ENCODE peak calls at places on chromosomes 5 and 9, in ten cellular contexts. K is OCI-LY7, V is pancreas, Y is lung, Q is suprapubic skin, T is thyroid gland, M is heart left ventricle, X is fibroblast of lung, W is ovary, P is adrenal gland. D is an unnamed sample. For H3K4me1, the result is how much of the 10 kb centered on the place peaks cover.

GRCh38 chr9:99345936-99346335 is 123.9 kb downstream of the SEC61B start:
- DNase-seq in K (no peak), Y (no peak), V (no peak), P (no peak), Q (no peak), T (no peak), W (no peak), X (peak), M (no peak), D (no peak)

GRCh38 chr5:38473008-38473407 is 83.4 kb downstream of the LIFR start:
- DNase-seq in P (no peak), Y (no peak), V (no peak), Q (no peak), X (no peak), W (no peak), K (no peak), T (peak), M (peak), D (no peak)

GRCh38 chr9:4143951-4144717 is 155.7 kb downstream of the GLIS3 start:
- DNase-seq in V (no peak), Q (no peak), P (no peak), W (no peak), K (no peak), Y (no peak), X (peak), T (no peak), M (no peak), D (no peak)

GRCh38 chr9:89579741-89580395 is 24.9 kb upstream of the GADD45G start:
- DNase-seq in M (no peak), V (peak), Y (no peak), P (no peak), W (no peak), K (no peak), T (no peak), X (no peak), Q (no peak), D (no peak)

GRCh38 chr9:31137151-31137849 is 1247.1 kb upstream of the ACO1 start:
- DNase-seq in T (no peak), M (no peak), V (no peak), P (no peak), K (no peak), Y (no peak), W (peak), Q (no peak), X (peak), D (no peak)

GRCh38 chr5:42583322-42583721 is 160.1 kb downstream of the GHR start:
- DNase-seq in K (peak), P (peak), X (peak), W (no peak), V (no peak), T (peak), M (peak), Y (peak), Q (no peak), D (peak)

GRCh38 chr9:126773004-126773607 is 31.7 kb upstream of the ZBTB43 start:
- DNase-seq in W (no peak), K (no peak), P (no peak), T (no peak), Y (no peak), V (no peak), Q (no peak), X (no peak), M (no peak), D (peak)

GRCh38 chr9:15889555-15889954 is 336.7 kb downstream of the CCDC171 start:
- DNase-seq in K (no peak), X (peak), T (no peak), V (no peak), Y (no peak), P (no peak), W (no peak), Q (no peak), M (no peak), D (no peak)

GRCh38 chr5:32193591-32193990 is 19.5 kb upstream of the GOLPH3 start:
- DNase-seq in Q (peak), Y (peak), X (peak), P (peak), M (peak), V (peak), W (no peak), K (no peak), T (peak), D (peak)

GRCh38 chr5:97991236-97991635 is 782.2 kb upstream of the RGMB start:
- DNase-seq in X (no peak), K (no peak), M (no peak), V (no peak), P (no peak), W (no peak), T (no peak), Y (no peak), Q (no peak), D (no peak)

GRCh38 chr9:126621056-126621918 is 7.6 kb downstream of the LMX1B start:
- DNase-seq in X (no peak), T (no peak), K (no peak), W (no peak), V (no peak), Y (no peak), M (no peak), P (no peak), Q (no peak), D (no peak)

GRCh38 chr5:148912714-148913398 is 86.4 kb downstream of the ADRB2 start:
- DNase-seq in X (peak), W (no peak), V (no peak), T (no peak), P (no peak), Y (no peak), M (no peak), Q (peak), K (no peak), D (no peak)

GRCh38 chr9:114155967-114156294 is 594 bp downstream of the COL27A1 start:
- DNase-seq in W (peak), Q (no peak), K (no peak), M (no peak), X (no peak), P (no peak), T (no peak), Y (no peak), V (peak), D (no peak)

GRCh38 chr9:70590264-70590646 is 175.8 kb upstream of the KLF9 start:
- DNase-seq in M (no peak), Y (no peak), K (no peak), W (no peak), V (no peak), X (peak), Q (no peak), P (no peak), T (no peak), D (no peak)

GRCh38 chr5:176151286-176151685 is 86.9 kb upstream of the SIMC1 start:
- DNase-seq in X (peak), T (peak), Y (no peak), P (no peak), Q (no peak), M (no peak), W (no peak), V (no peak), K (no peak), D (no peak)

GRCh38 chr9:77989437-77989836 is 42.2 kb downstream of the GNAQ start:
- DNase-seq in P (no peak), W (no peak), M (no peak), Q (no peak), X (no peak), T (no peak), K (no peak), Y (no peak), V (no peak), D (no peak)

GRCh38 chr9:15146121-15146820 is 160.7 kb downstream of the TTC39B start:
- DNase-seq in Q (no peak), T (no peak), K (no peak), W (no peak), X (no peak), P (no peak), M (no peak), V (no peak), Y (no peak), D (no peak)

GRCh38 chr5:157549954-157550549 is 25.5 kb downstream of the ADAM19 start:
- DNase-seq in W (no peak), M (no peak), K (no peak), Y (no peak), V (no peak), T (no peak), Q (no peak), X (peak), P (no peak), D (no peak)

GRCh38 chr9:94911211-94911610 is 184.7 kb downstream of the AOPEP start:
- DNase-seq in W (no peak), K (no peak), T (no peak), Q (no peak), P (no peak), V (no peak), X (no peak), M (no peak), Y (peak), D (no peak)

GRCh38 chr9:72203205-72203803 is 54.1 kb downstream of the GDA start:
- DNase-seq in K (peak), Q (no peak), W (no peak), Y (no peak), V (no peak), X (peak), T (no peak), M (no peak), P (peak), D (peak)

GRCh38 chr5:10583663-10584572 is 20.0 kb downstream of the ANKRD33B start:
- DNase-seq in W (no peak), M (no peak), T (no peak), P (no peak), Q (no peak), Y (no peak), K (peak), X (no peak), V (no peak), D (no peak)

GRCh38 chr5:102722930-102723329 is 32.2 kb upstream of the PAM start:
- DNase-seq in W (no peak), K (no peak), Y (no peak), X (peak), Q (no peak), V (no peak), M (no peak), P (no peak), T (no peak), D (no peak)

GRCh38 chr9:70263421-70263820 is 4.6 kb downstream of the SMC5 start:
- DNase-seq in P (no peak), Y (no peak), X (peak), M (no peak), W (no peak), T (no peak), K (no peak), Q (no peak), V (no peak), D (no peak)

GRCh38 chr9:121651014-121651294 is 480 bp upstream of the DAB2IP start:
- DNase-seq in Q (no peak), P (no peak), X (no peak), M (no peak), T (no peak), V (no peak), Y (no peak), W (no peak), K (no peak), D (no peak)

GRCh38 chr9:82934949-82935348 is 128.0 kb downstream of the RASEF start:
- DNase-seq in T (no peak), P (no peak), M (no peak), Q (no peak), V (no peak), Y (no peak), X (peak), K (no peak), W (no peak), D (peak)

GRCh38 chr5:72268753-72269410 is 51.2 kb downstream of the MRPS27 start:
- DNase-seq in T (peak), V (no peak), W (no peak), X (peak), Q (no peak), Y (peak), M (peak), P (peak), K (peak), D (peak)

GRCh38 chr5:59685806-59686205 is 207.7 kb downstream of the PDE4D start:
- DNase-seq in T (no peak), X (peak), Y (no peak), V (no peak), M (no peak), K (peak), Q (no peak), W (no peak), P (no peak), D (no peak)

GRCh38 chr5:140041492-140042421 is 1.3 kb downstream of the NRG2 start:
- DNase-seq in T (peak), P (peak), M (peak), Q (peak), K (no peak), Y (peak), V (peak), X (peak), W (peak), D (peak)

GRCh38 chr9:2267171-2267740 is 252.1 kb downstream of the SMARCA2 start:
- DNase-seq in T (no peak), P (peak), Y (no peak), X (peak), Q (no peak), V (no peak), W (peak), M (peak), K (no peak), D (no peak)

GRCh38 chr9:125690679-125691078 is 16.3 kb downstream of the MAPKAP1 start:
- DNase-seq in X (no peak), T (no peak), Y (no peak), Q (no peak), V (no peak), M (no peak), P (no peak), K (no peak), W (no peak), D (no peak)

GRCh38 chr9:136043386-136044054 is 51.6 kb downstream of the NACC2 start:
- DNase-seq in X (no peak), T (no peak), K (no peak), Q (no peak), P (no peak), M (no peak), W (no peak), Y (no peak), V (no peak), D (no peak)

GRCh38 chr9:87077986-87078385 is 130.7 kb upstream of the GAS1 start:
- DNase-seq in K (no peak), M (no peak), V (no peak), X (no peak), P (no peak), T (no peak), W (no peak), Q (no peak), Y (no peak), D (no peak)

GRCh38 chr5:174514983-174515394 is 209.4 kb upstream of the MSX2 start:
- DNase-seq in T (peak), K (no peak), Y (no peak), W (no peak), P (no peak), V (no peak), X (no peak), Q (no peak), M (no peak), D (peak)

GRCh38 chr5:110549301-110549700 is 177.2 kb downstream of the TMEM232 start:
- DNase-seq in K (no peak), W (no peak), X (no peak), P (no peak), M (no peak), T (no peak), Q (no peak), V (no peak), Y (no peak), D (no peak)

GRCh38 chr5:82277613-82277986 is 554 bp downstream of the RPS23 start:
- DNase-seq in K (no peak), M (no peak), Q (no peak), V (no peak), W (no peak), T (no peak), Y (no peak), X (no peak), P (no peak), D (no peak)

GRCh38 chr9:12702160-12702758 is 9.1 kb downstream of the TYRP1 start:
- DNase-seq in W (no peak), M (peak), Q (no peak), P (peak), K (no peak), V (no peak), X (peak), Y (peak), T (peak), D (peak)

GRCh38 chr5:116441223-116441622 is 133.4 kb downstream of the SEMA6A start:
- DNase-seq in Y (no peak), T (no peak), W (no peak), Q (no peak), K (no peak), V (no peak), X (no peak), M (no peak), P (no peak), D (no peak)

DNA sequence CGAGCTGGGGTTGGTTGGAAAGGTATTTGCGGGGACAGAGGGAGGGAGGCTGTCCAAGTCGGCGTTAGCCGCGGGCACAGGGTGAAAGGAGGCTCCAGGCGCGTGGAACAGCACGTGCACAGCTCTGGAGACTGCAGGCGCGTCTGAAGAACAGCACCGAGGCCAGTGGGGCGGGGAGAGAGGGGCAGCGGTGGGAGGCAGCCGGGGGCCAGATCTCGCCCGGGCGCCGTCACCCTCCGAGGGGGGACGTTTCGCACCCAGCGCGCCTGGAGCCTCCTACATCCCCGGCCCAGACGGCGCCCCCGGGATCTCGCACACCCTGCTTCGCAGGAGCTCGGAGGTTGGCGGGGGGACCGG is 79.6 kb downstream of the NTNG2 start:
- DNase-seq in K (no peak), T (no peak), Q (no peak), P (no peak), V (no peak), X (no peak), W (no peak), M (no peak), Y (no peak), D (no peak)
- TF ChIP-seq CTCF in K (no peak), T (no peak), Q (no peak), P (peak), V (no peak), X (no peak), W (peak), M (no peak), Y (no peak), D (no peak)

DNA sequence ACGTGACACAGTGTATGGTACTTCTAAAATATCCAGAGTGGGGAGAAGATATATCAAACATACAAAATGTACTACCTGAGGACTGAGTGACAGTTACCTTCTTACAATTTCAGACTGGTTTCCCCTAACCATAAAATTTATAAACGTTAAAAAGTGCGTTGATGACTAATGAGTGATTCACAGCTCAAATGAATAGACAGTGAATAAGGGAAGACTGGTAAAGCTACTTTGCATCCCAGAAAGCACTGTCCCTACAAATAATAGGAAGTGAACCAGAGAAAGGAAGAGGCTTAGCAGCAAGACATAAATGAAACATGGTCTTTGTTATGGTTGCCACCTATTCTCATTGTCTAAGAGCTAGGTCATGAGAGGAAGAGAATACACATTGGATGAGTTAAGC is 849.1 kb downstream of the TAF11L14 start:
- DNase-seq in M (no peak), X (peak), T (no peak), K (no peak), W (no peak), Y (no peak), P (no peak), V (no peak), Q (no peak), D (no peak)
- H3K4me1 ChIP-seq in M (under half), X (under half), T (under half), K (under half), W (under half), Y (under half), P (under half), V (under half), Q (under half), D (under half)

GRCh38 chr5:128271071-128271470 is 187.5 kb downstream of the SLC12A2 start:
- DNase-seq in M (no peak), Y (no peak), W (no peak), T (no peak), K (no peak), P (no peak), Q (no peak), X (no peak), V (no peak), D (no peak)
- H3K4me3 ChIP-seq in M (peak), Y (no peak), W (no peak), T (no peak), K (no peak), P (no peak), Q (no peak), X (no peak), V (no peak), D (no peak)

DNA sequence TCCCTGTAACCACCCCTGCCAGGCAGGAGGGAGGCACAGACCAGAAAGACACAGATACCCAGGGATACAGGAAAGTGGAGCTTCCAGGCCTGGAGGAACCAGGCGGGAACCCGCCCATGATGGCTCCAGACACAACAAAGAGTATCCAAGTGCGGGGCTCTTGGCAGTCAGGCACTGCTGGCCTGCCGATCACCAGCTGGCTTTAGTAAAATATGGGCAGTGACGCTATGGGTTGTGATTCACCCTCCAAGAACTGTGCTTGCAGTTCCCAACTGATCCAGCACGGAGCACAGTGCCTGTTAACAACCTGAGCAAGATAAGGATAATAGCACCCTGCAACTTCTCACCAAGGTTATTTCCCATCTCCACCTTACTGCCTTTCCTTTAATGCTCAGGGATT is 463.3 kb downstream of the IRX1 start:
- DNase-seq in Q (no peak), W (no peak), M (peak), T (no peak), X (peak), Y (no peak), P (no peak), K (no peak), V (no peak), D (no peak)
- TF ChIP-seq CTCF in Q (no peak), W (no peak), M (no peak), T (no peak), X (no peak), Y (no peak), P (no peak), K (no peak), V (no peak), D (no peak)